ENCODE peak calls at places on chromosomes 5 and 9, in seven cellular contexts. M is activated T-cell treated with anti-CD3 and anti-CD28 coated beads, Interleukin-2, amount 50 U/mL, for 72 hours; L is foreskin fibroblast; J is T-helper 9 cell; S is right atrium auricular region; G is smooth muscle cell of the brain vasculature; C is SW 1271. O is an unnamed sample.

GRCh38 chr5:123209163-123210013 is 120.3 kb downstream of the PRDM6 start:
- DNase-seq in M (no peak), L (peak), J (no peak), S (no peak), G (peak), C (no peak), O (no peak)

GRCh38 chr9:129626944-129627297 is 958 bp downstream of the NTMT1 start:
- DNase-seq in M (no peak), L (peak), J (no peak), S (no peak), G (no peak), C (peak), O (no peak)

GRCh38 chr9:108108802-108109448 is 619.4 kb upstream of the KLF4 start:
- DNase-seq in M (no peak), L (peak), J (no peak), S (no peak), G (no peak), C (no peak), O (no peak)

GRCh38 chr9:72326643-72327042 is 38.4 kb downstream of the ZFAND5 start:
- DNase-seq in M (no peak), L (no peak), J (no peak), S (no peak), G (no peak), C (no peak), O (no peak)

GRCh38 chr5:73523861-73524260 is 25.6 kb downstream of the BTF3 start:
- DNase-seq in M (no peak), L (no peak), J (no peak), S (no peak), G (no peak), C (no peak), O (no peak)

GRCh38 chr5:28703651-28704260 is 1665.4 kb upstream of the CDH9 start:
- DNase-seq in M (no peak), L (no peak), J (no peak), S (no peak), G (no peak), C (no peak), O (no peak)

GRCh38 chr9:113298924-113299770 is 4.0 kb downstream of the RNF183 start:
- DNase-seq in M (no peak), L (no peak), J (no peak), S (no peak), G (no peak), C (no peak), O (no peak)

GRCh38 chr5:171494452-171495121 is 75.1 kb downstream of the FGF18 start:
- DNase-seq in M (no peak), L (peak), J (no peak), S (peak), G (peak), C (no peak), O (peak)